ENCODE peak calls at places on chromosomes 5 and 9, in ten cellular contexts. Y, K, C, Z, L, N, H, O, Q and P are unnamed samples.

GRCh38 chr5:135367554-135367953 is 31.5 kb downstream of the MACROH2A1 start:
- DNase-seq in Y (no peak), K (no peak), C (no peak), Z (no peak), L (no peak), N (no peak), H (no peak), O (no peak), Q (no peak), P (no peak)

GRCh38 chr5:74026310-74026709 is 400.3 kb downstream of the ARHGEF28 start:
- DNase-seq in Y (no peak), K (no peak), C (no peak), Z (no peak), L (no peak), N (no peak), H (no peak), O (no peak), Q (no peak), P (no peak)

GRCh38 chr5:14396071-14396470 is 185.5 kb upstream of the OTULINL start:
- DNase-seq in Y (no peak), K (no peak), C (no peak), Z (no peak), L (no peak), N (no peak), H (no peak), O (no peak), Q (no peak), P (no peak)

GRCh38 chr9:133496901-133497411 is 18.1 kb upstream of the SLC2A6 start:
- DNase-seq in Y (no peak), K (no peak), C (no peak), Z (no peak), L (no peak), N (no peak), H (no peak), O (no peak), Q (no peak), P (no peak)

GRCh38 chr5:109740329-109740728 is 50.6 kb downstream of the MAN2A1 start:
- DNase-seq in Y (no peak), K (no peak), C (no peak), Z (peak), L (peak), N (no peak), H (no peak), O (no peak), Q (no peak), P (no peak)

GRCh38 chr5:173916233-173916632 is 28.1 kb downstream of the CPEB4 start:
- DNase-seq in Y (no peak), K (no peak), C (no peak), Z (peak), L (no peak), N (no peak), H (no peak), O (no peak), Q (no peak), P (no peak)

GRCh38 chr5:68618501-68618900 is 402.9 kb downstream of the PIK3R1 start:
- DNase-seq in Y (no peak), K (no peak), C (no peak), Z (no peak), L (no peak), N (no peak), H (no peak), O (no peak), Q (no peak), P (no peak)

GRCh38 chr5:62152394-62153123 is 153.4 kb upstream of the KIF2A start:
- DNase-seq in Y (no peak), K (no peak), C (no peak), Z (no peak), L (peak), N (no peak), H (no peak), O (no peak), Q (peak), P (no peak)

GRCh38 chr5:178738513-178738912 is 8.1 kb upstream of the ZNF354A start:
- DNase-seq in Y (no peak), K (no peak), C (no peak), Z (no peak), L (no peak), N (no peak), H (no peak), O (no peak), Q (no peak), P (no peak)

GRCh38 chr5:132013711-132014110 is 2.3 kb upstream of the ACSL6 start:
- DNase-seq in Y (no peak), K (no peak), C (peak), Z (no peak), L (peak), N (no peak), H (peak), O (no peak), Q (no peak), P (no peak)

GRCh38 chr9:98248737-98249474 is 6.5 kb downstream of the TBC1D2 start:
- DNase-seq in Y (no peak), K (peak), C (peak), Z (no peak), L (peak), N (no peak), H (peak), O (no peak), Q (no peak), P (no peak)

GRCh38 chr9:112531666-112532282 is 45.1 kb downstream of the KIAA1958 start:
- DNase-seq in Y (no peak), K (no peak), C (no peak), Z (no peak), L (no peak), N (peak), H (no peak), O (no peak), Q (no peak), P (no peak)

GRCh38 chr5:69491838-69492390 is 676 bp upstream of the OCLN start:
- DNase-seq in Y (no peak), K (no peak), C (no peak), Z (no peak), L (no peak), N (no peak), H (no peak), O (no peak), Q (no peak), P (no peak)

GRCh38 chr5:123157797-123158528 is 68.9 kb downstream of the PRDM6 start:
- DNase-seq in Y (no peak), K (peak), C (no peak), Z (no peak), L (peak), N (no peak), H (no peak), O (no peak), Q (no peak), P (no peak)

GRCh38 chr9:136507221-136507991 is 24.6 kb upstream of the SEC16A start:
- DNase-seq in Y (no peak), K (no peak), C (no peak), Z (no peak), L (no peak), N (no peak), H (no peak), O (no peak), Q (no peak), P (no peak)

GRCh38 chr9:89525673-89526374 is 27.9 kb upstream of the SEMA4D start:
- DNase-seq in Y (no peak), K (no peak), C (no peak), Z (no peak), L (no peak), N (no peak), H (no peak), O (no peak), Q (no peak), P (no peak)

GRCh38 chr5:160458971-160459800 is 37.5 kb downstream of the PTTG1 start:
- DNase-seq in Y (no peak), K (no peak), C (no peak), Z (no peak), L (no peak), N (no peak), H (no peak), O (no peak), Q (no peak), P (no peak)

GRCh38 chr5:52774005-52774410 is 13.7 kb upstream of the ITGA1 start:
- DNase-seq in Y (no peak), K (no peak), C (no peak), Z (no peak), L (no peak), N (no peak), H (no peak), O (no peak), Q (no peak), P (no peak)

GRCh38 chr9:120348951-120349429 is 231.0 kb downstream of the CDK5RAP2 start:
- DNase-seq in Y (no peak), K (no peak), C (no peak), Z (no peak), L (peak), N (peak), H (no peak), O (no peak), Q (peak), P (no peak)

GRCh38 chr9:16307626-16308195 is 562.8 kb downstream of the BNC2 start:
- DNase-seq in Y (no peak), K (no peak), C (no peak), Z (no peak), L (no peak), N (no peak), H (no peak), O (no peak), Q (no peak), P (no peak)

GRCh38 chr9:134809296-134809695 is 71.3 kb upstream of the FCN2 start:
- DNase-seq in Y (no peak), K (no peak), C (no peak), Z (no peak), L (no peak), N (no peak), H (no peak), O (no peak), Q (no peak), P (no peak)
- H3K27ac ChIP-seq in Y (no peak), K (peak), C (no peak), Z (no peak), L (no peak), N (no peak), H (no peak), O (no peak), Q (no peak), P (no peak)

GRCh38 chr9:82997471-82998140 is 65.3 kb downstream of the RASEF start:
- DNase-seq in Y (no peak), K (no peak), C (no peak), Z (no peak), L (peak), N (no peak), H (no peak), O (no peak), Q (no peak), P (no peak)

GRCh38 chr9:83000765-83001164 is 62.2 kb downstream of the RASEF start:
- DNase-seq in Y (no peak), K (no peak), C (no peak), Z (no peak), L (no peak), N (no peak), H (no peak), O (no peak), Q (no peak), P (no peak)

GRCh38 chr9:82993856-82994605 is 68.9 kb downstream of the RASEF start:
- DNase-seq in Y (no peak), K (no peak), C (no peak), Z (no peak), L (peak), N (no peak), H (no peak), O (no peak), Q (no peak), P (no peak)

GRCh38 chr9:82991684-82992083 is 71.3 kb downstream of the RASEF start:
- DNase-seq in Y (no peak), K (no peak), C (no peak), Z (no peak), L (no peak), N (peak), H (no peak), O (no peak), Q (no peak), P (no peak)

DNA sequence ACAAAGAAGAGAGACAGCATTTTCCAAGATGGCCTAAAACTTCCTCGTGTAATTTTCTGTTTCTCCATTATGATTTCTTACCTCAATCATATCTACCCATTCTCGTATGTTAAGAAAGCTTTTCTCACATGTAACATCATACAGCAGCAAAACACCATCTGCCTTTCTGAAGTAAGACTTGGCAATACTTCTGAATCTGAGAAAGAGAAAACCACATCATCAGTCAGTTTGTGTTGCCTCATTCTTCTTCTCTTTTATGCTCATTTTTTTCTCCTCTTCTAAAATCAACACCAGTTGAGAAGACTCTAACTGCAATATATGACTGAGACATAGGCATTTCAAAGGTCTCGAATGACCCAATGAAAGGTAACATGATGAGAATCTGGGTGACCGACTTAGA is 66.0 kb downstream of the RASEF start:
- DNase-seq in Y (no peak), K (no peak), C (no peak), Z (no peak), L (no peak), N (no peak), H (no peak), O (no peak), Q (no peak), P (no peak)
- H3K27ac ChIP-seq in Y (no peak), K (no peak), C (no peak), Z (no peak), L (no peak), N (no peak), H (no peak), O (no peak), Q (no peak), P (no peak)

GRCh38 chr9:21558627-21559401 is 76.7 kb upstream of the IFNE start:
- DNase-seq in Y (peak), K (no peak), C (no peak), Z (no peak), L (peak), N (no peak), H (no peak), O (no peak), Q (no peak), P (no peak)
- H3K27ac ChIP-seq in Y (no peak), K (peak), C (no peak), Z (no peak), L (peak), N (no peak), H (no peak), O (no peak), Q (no peak), P (no peak)

DNA sequence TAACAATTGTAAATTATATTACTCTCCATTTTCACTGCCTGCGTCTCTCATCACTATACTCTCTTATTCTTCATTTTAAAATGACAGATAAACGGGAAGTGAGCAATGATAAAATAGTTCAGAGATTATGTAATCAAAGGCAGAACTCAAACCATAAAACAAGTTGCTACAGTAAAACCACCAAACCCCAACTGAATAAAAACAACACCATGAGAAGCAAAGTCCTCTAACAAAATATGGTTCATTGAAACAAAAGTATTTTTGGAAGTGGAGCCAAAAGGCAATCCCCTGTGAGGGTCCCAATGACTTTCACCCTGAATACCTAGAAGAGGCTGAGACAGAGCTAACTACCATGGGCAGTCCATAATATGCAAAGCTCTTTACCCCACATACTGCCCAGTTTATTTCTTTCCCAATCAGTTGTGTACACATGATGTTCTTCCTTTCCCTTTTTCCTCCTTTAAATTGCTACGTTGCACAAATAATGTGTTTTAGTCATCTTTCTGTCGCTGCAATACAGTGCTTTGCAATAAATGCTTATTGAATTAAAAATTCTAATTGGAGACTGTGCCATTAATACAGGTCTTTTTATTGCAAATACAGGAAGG is 64.0 kb upstream of the PTGER4 start:
- DNase-seq in Y (peak), K (no peak), C (no peak), Z (no peak), L (peak), N (no peak), H (no peak), O (no peak), Q (no peak), P (no peak)
- H3K27ac ChIP-seq in Y (no peak), K (no peak), C (peak), Z (no peak), L (peak), N (no peak), H (no peak), O (no peak), Q (no peak), P (no peak)

DNA sequence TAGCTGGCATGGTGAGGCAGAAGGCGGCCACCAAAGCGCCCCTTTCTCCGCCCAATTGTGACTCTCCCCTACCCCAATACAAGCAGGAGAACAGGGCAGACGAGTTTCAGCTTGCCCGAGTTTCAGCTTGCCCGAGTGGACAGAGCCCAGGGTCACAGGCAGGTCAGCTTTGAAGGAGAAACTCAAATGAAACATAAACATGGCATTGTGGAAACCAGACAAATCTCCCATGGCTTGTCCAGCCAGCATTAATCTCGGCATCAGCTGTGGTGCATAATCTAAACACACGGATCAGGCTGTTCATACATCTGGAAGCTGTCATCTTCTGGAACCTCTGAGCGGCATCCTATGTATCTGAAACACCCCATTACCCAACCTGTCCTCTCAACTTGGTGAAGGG is 16.9 kb downstream of the PTCH1 start:
- DNase-seq in Y (no peak), K (no peak), C (no peak), Z (no peak), L (peak), N (peak), H (no peak), O (no peak), Q (no peak), P (no peak)
- H3K27ac ChIP-seq in Y (no peak), K (no peak), C (no peak), Z (no peak), L (no peak), N (no peak), H (no peak), O (no peak), Q (no peak), P (no peak)

GRCh38 chr9:5920860-5921328 is 30.2 kb downstream of the MLANA start:
- DNase-seq in Y (no peak), K (no peak), C (no peak), Z (no peak), L (no peak), N (no peak), H (no peak), O (no peak), Q (no peak), P (no peak)
- H3K27ac ChIP-seq in Y (no peak), K (no peak), C (no peak), Z (no peak), L (no peak), N (no peak), H (no peak), O (no peak), Q (no peak), P (no peak)